ENCODE peak calls at places on chromosomes 5 and 9, in four cellular contexts. One of them, this sample, is unnamed.

GRCh38 chr9:128732576-128732975 is 8.6 kb upstream of the ZDHHC12 start:
- DNase-seq in left lung: no peak
- DNase-seq in neural progenitor cell: no peak
- DNase-seq in GM06990: no peak
- DNase-seq in this sample: no peak

GRCh38 chr9:121362813-121363585 is 7.1 kb downstream of the STOM start:
- DNase-seq in left lung: no peak
- DNase-seq in neural progenitor cell: no peak
- DNase-seq in GM06990: no peak
- DNase-seq in this sample: no peak

GRCh38 chr5:1292846-1293415 is 1.9 kb downstream of the TERT start:
- DNase-seq in left lung: peak
- DNase-seq in neural progenitor cell: no peak
- DNase-seq in GM06990: no peak
- DNase-seq in this sample: peak

GRCh38 chr9:137705906-137706305 is 87.1 kb downstream of the EHMT1 start:
- DNase-seq in left lung: no peak
- DNase-seq in neural progenitor cell: no peak
- DNase-seq in GM06990: no peak
- DNase-seq in this sample: no peak

GRCh38 chr5:677131-678101 is 15.7 kb downstream of the TPPP start:
- DNase-seq in left lung: no peak
- DNase-seq in neural progenitor cell: no peak
- DNase-seq in GM06990: no peak
- DNase-seq in this sample: no peak

GRCh38 chr5:142317673-142318261 is 7.1 kb downstream of the SPRY4 start:
- DNase-seq in left lung: no peak
- DNase-seq in neural progenitor cell: no peak
- DNase-seq in GM06990: no peak
- DNase-seq in this sample: no peak

GRCh38 chr5:174837919-174838902 is 113.8 kb downstream of the MSX2 start:
- DNase-seq in left lung: no peak
- DNase-seq in neural progenitor cell: peak
- DNase-seq in GM06990: no peak
- DNase-seq in this sample: no peak

GRCh38 chr5:125295405-125295872 is 549.0 kb upstream of the ZNF608 start:
- DNase-seq in left lung: no peak
- DNase-seq in neural progenitor cell: no peak
- DNase-seq in GM06990: peak
- DNase-seq in this sample: no peak

GRCh38 chr5:10123254-10123989 is 126.3 kb downstream of the ATPSCKMT start:
- DNase-seq in left lung: no peak
- DNase-seq in neural progenitor cell: no peak
- DNase-seq in GM06990: no peak
- DNase-seq in this sample: no peak

GRCh38 chr9:99905833-99906402 is 536 bp upstream of the STX17 start:
- DNase-seq in left lung: no peak
- DNase-seq in neural progenitor cell: no peak
- DNase-seq in GM06990: no peak
- DNase-seq in this sample: no peak

GRCh38 chr5:74639538-74640449 is 734 bp downstream of the ENC1 start:
- DNase-seq in left lung: peak
- DNase-seq in neural progenitor cell: peak
- DNase-seq in GM06990: peak
- DNase-seq in this sample: no peak
- TF ChIP-seq CTCF in left lung: no peak
- TF ChIP-seq CTCF in neural progenitor cell: peak
- TF ChIP-seq CTCF in GM06990: no peak
- TF ChIP-seq CTCF in this sample: no peak

GRCh38 chr5:151319334-151319733 is 15.8 kb upstream of the SLC36A3 start:
- DNase-seq in left lung: no peak
- DNase-seq in neural progenitor cell: no peak
- DNase-seq in GM06990: no peak
- DNase-seq in this sample: no peak
- TF ChIP-seq CTCF in left lung: no peak
- TF ChIP-seq CTCF in neural progenitor cell: no peak
- TF ChIP-seq CTCF in GM06990: peak
- TF ChIP-seq CTCF in this sample: no peak

DNA sequence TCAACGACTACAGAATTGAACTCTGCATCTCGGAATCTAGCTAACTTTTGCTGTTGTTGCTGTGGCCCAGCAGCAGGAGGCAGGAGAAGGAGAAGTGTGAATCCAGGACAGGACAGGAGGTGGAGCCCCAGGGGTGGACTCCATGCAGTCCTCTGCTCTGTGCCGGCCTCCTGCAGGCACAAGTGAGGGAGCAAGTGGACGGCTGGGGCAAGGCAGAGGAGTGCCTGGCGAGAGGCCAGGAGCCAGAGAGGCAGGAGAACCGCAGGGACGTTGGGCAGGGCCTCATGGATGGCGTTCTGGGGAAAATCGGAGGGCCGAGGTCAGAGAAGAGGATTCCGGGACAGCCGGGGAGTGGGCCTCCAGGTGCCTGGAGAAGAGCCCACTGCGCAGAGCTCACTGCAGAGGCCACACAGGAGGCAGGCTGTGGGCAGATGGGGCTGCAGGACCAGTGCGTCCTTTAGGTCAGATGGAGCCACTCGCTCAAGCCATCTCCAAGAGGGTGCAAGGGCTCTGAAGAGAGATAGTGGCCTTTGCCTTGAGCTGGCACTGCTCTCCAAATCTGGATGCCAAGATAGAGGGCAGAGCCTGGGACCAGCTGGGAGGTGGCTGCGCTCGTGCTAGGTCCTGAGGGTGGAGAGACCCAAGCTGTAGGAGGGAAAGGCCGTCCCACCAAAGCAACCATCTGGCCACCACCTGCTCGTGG is 214.0 kb downstream of the FANCC start:
- DNase-seq in left lung: peak
- DNase-seq in neural progenitor cell: no peak
- DNase-seq in GM06990: no peak
- DNase-seq in this sample: no peak
- TF ChIP-seq CTCF in left lung: no peak
- TF ChIP-seq CTCF in neural progenitor cell: peak
- TF ChIP-seq CTCF in GM06990: no peak
- TF ChIP-seq CTCF in this sample: no peak

GRCh38 chr5:82421119-82421518 is 143.0 kb upstream of the RPS23 start:
- DNase-seq in left lung: no peak
- DNase-seq in neural progenitor cell: no peak
- DNase-seq in GM06990: no peak
- DNase-seq in this sample: no peak
- TF ChIP-seq CTCF in left lung: no peak
- TF ChIP-seq CTCF in neural progenitor cell: no peak
- TF ChIP-seq CTCF in GM06990: no peak
- TF ChIP-seq CTCF in this sample: no peak

GRCh38 chr9:101848485-101848919 is 110.1 kb upstream of the GRIN3A start:
- DNase-seq in left lung: no peak
- DNase-seq in neural progenitor cell: no peak
- DNase-seq in GM06990: no peak
- DNase-seq in this sample: no peak
- TF ChIP-seq CTCF in left lung: no peak
- TF ChIP-seq CTCF in neural progenitor cell: no peak
- TF ChIP-seq CTCF in GM06990: no peak
- TF ChIP-seq CTCF in this sample: no peak

DNA sequence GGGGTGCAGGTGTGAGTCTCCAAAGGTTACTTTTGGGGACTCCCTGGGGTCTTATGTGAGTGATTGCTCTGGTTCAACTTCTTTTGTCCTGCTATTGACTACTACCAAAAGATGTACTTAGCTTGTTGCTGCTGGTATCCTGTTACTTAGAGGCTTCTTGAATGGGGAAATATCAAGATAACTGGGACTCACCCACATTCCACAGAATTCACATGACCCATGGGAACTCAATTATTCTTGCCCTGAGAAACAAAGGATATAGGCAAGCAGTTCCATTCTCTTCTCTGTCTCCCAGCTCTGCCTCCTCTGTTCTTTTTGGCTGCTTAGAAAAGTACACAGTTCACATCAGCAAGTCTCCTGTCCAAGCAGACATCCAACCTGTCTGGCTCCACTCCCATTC is 105.9 kb downstream of the UNC13B start:
- DNase-seq in left lung: no peak
- DNase-seq in neural progenitor cell: no peak
- DNase-seq in GM06990: no peak
- DNase-seq in this sample: no peak
- TF ChIP-seq CTCF in left lung: no peak
- TF ChIP-seq CTCF in neural progenitor cell: no peak
- TF ChIP-seq CTCF in GM06990: no peak
- TF ChIP-seq CTCF in this sample: no peak

GRCh38 chr5:56148453-56148971 is 84.6 kb downstream of the ANKRD55 start:
- DNase-seq in left lung: no peak
- DNase-seq in neural progenitor cell: no peak
- DNase-seq in GM06990: peak
- DNase-seq in this sample: no peak
- TF ChIP-seq CTCF in left lung: no peak
- TF ChIP-seq CTCF in neural progenitor cell: no peak
- TF ChIP-seq CTCF in GM06990: no peak
- TF ChIP-seq CTCF in this sample: no peak

GRCh38 chr5:57696005-57696755 is 213.6 kb upstream of the ACTBL2 start:
- DNase-seq in left lung: no peak
- DNase-seq in neural progenitor cell: peak
- DNase-seq in GM06990: no peak
- DNase-seq in this sample: no peak
- TF ChIP-seq CTCF in left lung: no peak
- TF ChIP-seq CTCF in neural progenitor cell: no peak
- TF ChIP-seq CTCF in GM06990: no peak
- TF ChIP-seq CTCF in this sample: no peak

GRCh38 chr9:101115062-101115461 is 86.5 kb downstream of the PLPPR1 start:
- DNase-seq in left lung: no peak
- DNase-seq in neural progenitor cell: no peak
- DNase-seq in GM06990: no peak
- DNase-seq in this sample: no peak

GRCh38 chr9:101117091-101117490 is 88.6 kb downstream of the PLPPR1 start:
- DNase-seq in left lung: no peak
- DNase-seq in neural progenitor cell: no peak
- DNase-seq in GM06990: no peak
- DNase-seq in this sample: no peak

GRCh38 chr9:101121836-101122399 is 93.4 kb downstream of the PLPPR1 start:
- DNase-seq in left lung: no peak
- DNase-seq in neural progenitor cell: no peak
- DNase-seq in GM06990: no peak
- DNase-seq in this sample: no peak

GRCh38 chr9:101114317-101114716 is 85.8 kb downstream of the PLPPR1 start:
- DNase-seq in left lung: no peak
- DNase-seq in neural progenitor cell: no peak
- DNase-seq in GM06990: no peak
- DNase-seq in this sample: no peak

GRCh38 chr9:101119206-101119819 is 90.8 kb downstream of the PLPPR1 start:
- DNase-seq in left lung: peak
- DNase-seq in neural progenitor cell: peak
- DNase-seq in GM06990: no peak
- DNase-seq in this sample: no peak
- TF ChIP-seq CTCF in left lung: peak
- TF ChIP-seq CTCF in neural progenitor cell: peak
- TF ChIP-seq CTCF in GM06990: peak
- TF ChIP-seq CTCF in this sample: no peak